ENCODE peak calls at places on chromosomes 11 and 22, in ten cellular contexts. I is ovary, N is HCT116, S is tibial nerve, F is sigmoid colon, E is tibial artery, W is RWPE2, C is NT2/D1, A is heart left ventricle, B is iPS DF 6.9. M is an unnamed sample. For H3K4me1, the result is how much of the 10 kb centered on the place peaks cover.

GRCh38 chr11:133946541-133947297 is 10.0 kb downstream of the IGSF9B start:
- DNase-seq in B (no peak), S (no peak), I (no peak), N (no peak), F (no peak), E (no peak), A (peak), C (no peak), W (no peak), M (peak)

GRCh38 chr11:10856689-10857603 is 907 bp downstream of the ZBED5 start:
- DNase-seq in E (peak), I (no peak), W (no peak), A (peak), C (peak), B (no peak), S (no peak), N (no peak), F (peak), M (peak)

GRCh38 chr11:66188580-66188979 is 79.9 kb upstream of the RAB1B start:
- DNase-seq in S (no peak), B (no peak), E (no peak), N (no peak), F (no peak), C (no peak), A (no peak), W (no peak), I (no peak), M (no peak)

GRCh38 chr11:120122921-120123683 is 14.8 kb downstream of the TRIM29 start:
- DNase-seq in F (no peak), I (no peak), N (no peak), E (no peak), S (no peak), C (no peak), A (no peak), W (no peak), B (no peak), M (no peak)

GRCh38 chr11:65912840-65913239 is 6.0 kb downstream of the C11orf68 start:
- DNase-seq in C (no peak), S (no peak), I (no peak), F (no peak), B (no peak), A (no peak), W (peak), N (no peak), E (no peak), M (no peak)

GRCh38 chr11:57324154-57324885 is 432 bp downstream of the TNKS1BP1 start:
- DNase-seq in S (no peak), N (no peak), E (no peak), I (peak), C (no peak), W (no peak), A (no peak), F (peak), B (no peak), M (peak)

GRCh38 chr11:123580557-123581275 is 73.7 kb downstream of the SCN3B start:
- DNase-seq in B (peak), I (peak), E (peak), W (no peak), F (no peak), A (peak), C (peak), S (no peak), N (peak), M (peak)

GRCh38 chr22:49519117-49519737 is 308.4 kb downstream of the BRD1 start:
- DNase-seq in C (no peak), W (no peak), B (no peak), F (no peak), N (no peak), E (no peak), I (no peak), A (no peak), S (no peak), M (no peak)

GRCh38 chr22:33747576-33748180 is 172.6 kb downstream of the LARGE1 start:
- DNase-seq in W (no peak), S (no peak), N (no peak), B (no peak), C (no peak), F (no peak), I (no peak), A (no peak), E (no peak), M (no peak)

GRCh38 chr22:50696251-50696798 is 23.7 kb downstream of the SHANK3 start:
- DNase-seq in S (no peak), F (peak), A (no peak), I (peak), N (no peak), E (no peak), C (no peak), W (peak), B (no peak), M (no peak)

GRCh38 chr11:46363455-46363920 is 16.2 kb downstream of the DGKZ start:
- DNase-seq in E (no peak), I (no peak), A (peak), F (no peak), S (no peak), B (no peak), C (no peak), N (peak), W (no peak), M (peak)

GRCh38 chr11:66317766-66318575 is 1.1 kb upstream of the CD248 start:
- DNase-seq in A (peak), F (peak), C (no peak), E (peak), B (no peak), S (peak), N (no peak), W (no peak), I (peak), M (no peak)

GRCh38 chr22:48105254-48105653 is 1342.8 kb downstream of the TBC1D22A start:
- DNase-seq in B (no peak), E (no peak), F (no peak), C (no peak), W (no peak), I (no peak), S (no peak), A (no peak), N (no peak), M (no peak)

GRCh38 chr22:38403806-38404205 is 51.2 kb downstream of the KCNJ4 start:
- DNase-seq in B (no peak), I (no peak), A (no peak), S (no peak), W (peak), F (no peak), C (no peak), E (no peak), N (no peak), M (no peak)

GRCh38 chr11:22775248-22775647 is 54.4 kb downstream of the SVIP start:
- DNase-seq in E (no peak), S (no peak), A (no peak), N (no peak), B (no peak), W (no peak), I (no peak), F (no peak), C (no peak), M (no peak)

GRCh38 chr11:38163526-38163925 is 1565.5 kb upstream of the RAG2 start:
- DNase-seq in B (no peak), N (no peak), I (no peak), A (no peak), W (no peak), S (no peak), E (no peak), F (no peak), C (no peak), M (no peak)

GRCh38 chr22:37309221-37310074 is 27.1 kb downstream of the CYTH4 start:
- DNase-seq in N (no peak), F (no peak), B (no peak), S (no peak), I (no peak), E (no peak), A (no peak), W (no peak), C (no peak), M (no peak)

GRCh38 chr11:118168751-118169150 is 7.7 kb downstream of the SCN2B start:
- DNase-seq in E (no peak), F (no peak), S (no peak), I (no peak), W (no peak), N (no peak), A (no peak), C (no peak), B (no peak), M (no peak)

GRCh38 chr22:50425179-50425916 is 49.5 kb downstream of the SBF1 start:
- DNase-seq in S (no peak), N (no peak), W (no peak), E (no peak), C (no peak), A (no peak), B (no peak), F (no peak), I (no peak), M (no peak)

GRCh38 chr11:112162761-112163669 is 879 bp downstream of the IL18 start:
- DNase-seq in F (no peak), I (no peak), W (peak), B (no peak), E (no peak), N (no peak), S (no peak), C (no peak), A (no peak), M (no peak)

GRCh38 chr11:129577986-129578385 is 202.3 kb downstream of the BARX2 start:
- DNase-seq in F (no peak), A (no peak), C (no peak), E (no peak), S (no peak), N (no peak), W (no peak), I (no peak), B (no peak), M (no peak)

GRCh38 chr11:131770801-131771200 is 400.4 kb downstream of the NTM start:
- DNase-seq in B (no peak), S (no peak), W (no peak), F (no peak), E (no peak), I (no peak), N (no peak), C (no peak), A (no peak), M (no peak)

DNA sequence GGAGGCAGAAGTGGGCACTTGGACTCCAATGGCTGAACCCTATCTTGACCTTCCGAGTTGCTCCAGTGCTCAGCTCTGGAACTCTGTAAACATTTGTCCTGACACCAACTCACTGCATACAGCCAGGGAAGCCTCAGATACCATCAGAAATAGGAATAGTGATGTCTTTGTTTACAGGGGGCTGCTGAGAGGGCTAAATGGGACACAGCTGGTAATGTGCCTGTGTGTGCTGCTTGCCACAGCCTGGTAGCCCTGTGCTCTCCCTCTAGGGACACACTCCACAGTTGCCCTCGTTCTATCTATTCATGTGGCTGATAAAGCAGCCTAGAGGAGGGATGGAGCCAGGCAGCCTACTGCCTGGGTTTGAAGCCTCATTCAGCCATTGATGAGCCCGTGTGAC is 559.8 kb downstream of the MIAT start:
- DNase-seq in A (no peak), W (no peak), S (no peak), E (no peak), I (no peak), C (no peak), B (no peak), F (no peak), N (no peak), M (no peak)
- H3K4me1 ChIP-seq in A (under half), W (under half), S (under half), E (under half), I (under half), C (under half), B (under half), F (half or more), N (under half), M (under half)

GRCh38 chr22:19012308-19012990 is 76.4 kb upstream of the PRODH start:
- DNase-seq in B (no peak), A (no peak), I (no peak), E (no peak), F (no peak), N (no peak), W (no peak), S (no peak), C (no peak), M (no peak)
- H3K4me3 ChIP-seq in B (no peak), A (no peak), I (no peak), E (no peak), F (no peak), N (no peak), W (no peak), S (no peak), C (no peak), M (no peak)

GRCh38 chr22:17945851-17946690 is 78.3 kb downstream of the MICAL3 start:
- DNase-seq in C (no peak), I (no peak), S (no peak), E (no peak), W (no peak), B (no peak), A (no peak), N (no peak), F (peak), M (no peak)

GRCh38 chr22:17944205-17944725 is 80.1 kb downstream of the MICAL3 start:
- DNase-seq in B (no peak), C (no peak), F (no peak), N (no peak), S (no peak), E (no peak), I (no peak), W (no peak), A (no peak), M (no peak)

GRCh38 chr22:17946691-17947367 is 77.5 kb downstream of the MICAL3 start:
- DNase-seq in N (no peak), A (peak), C (no peak), W (no peak), F (peak), S (no peak), I (no peak), E (no peak), B (no peak), M (peak)

GRCh38 chr22:17943533-17944204 is 80.7 kb downstream of the MICAL3 start:
- DNase-seq in C (no peak), B (no peak), S (no peak), W (no peak), A (no peak), F (no peak), I (no peak), N (no peak), E (no peak), M (no peak)

GRCh38 chr22:17945156-17945850 is 79.1 kb downstream of the MICAL3 start:
- DNase-seq in W (no peak), I (no peak), A (no peak), B (no peak), F (no peak), C (no peak), E (no peak), S (no peak), N (no peak), M (no peak)
- H3K4me1 ChIP-seq in W (under half), I (under half), A (under half), B (under half), F (half or more), C (under half), E (under half), S (half or more), N (under half), M (half or more)

GRCh38 chr22:42769574-42770447 is 49.1 kb upstream of the A4GALT start:
- DNase-seq in B (no peak), N (no peak), I (peak), S (peak), W (no peak), E (peak), F (peak), A (peak), C (no peak), M (peak)
- H3K4me3 ChIP-seq in B (no peak), N (no peak), I (peak), S (peak), W (no peak), E (peak), F (peak), A (peak), C (no peak), M (no peak)

M was measured in heart right ventricle.